ENCODE peak calls at places on chromosomes 3 and 15, in five cellular contexts. T is GM12864, N is dorsolateral prefrontal cortex, Y is mucosa of descending colon, K is neural crest cell. O is an unnamed sample.
A peak's percentile ranks its signal among the peaks of the same experiment; 100 is the strongest.

GRCh38 chr15:58380280-58380945 is 51.4 kb upstream of the LIPC start:
- DNase-seq in Y (no peak), K (no peak), T (no peak), N (no peak), O (no peak)

GRCh38 chr3:32675650-32676049 is 9.3 kb upstream of the CNOT10 start:
- DNase-seq in T (no peak), Y (no peak), K (no peak), N (no peak), O (no peak)

GRCh38 chr3:42101048-42101447 is 9.9 kb downstream of the TRAK1 start:
- DNase-seq in Y (no peak), K (no peak), T (no peak), N (no peak), O (peak; percentile 60)

GRCh38 chr3:13655074-13655913 is 106.4 kb downstream of the FBLN2 start:
- DNase-seq in K (peak; percentile 84), T (no peak), N (no peak), Y (peak; percentile 46), O (no peak)

GRCh38 chr3:56773588-56774330 is 28.0 kb downstream of the ARHGEF3 start:
- DNase-seq in N (no peak), Y (no peak), K (no peak), T (no peak), O (no peak)

GRCh38 chr15:100169615-100170279 is 172.0 kb downstream of the ADAMTS17 start:
- DNase-seq in T (no peak), Y (no peak), K (no peak), N (no peak), O (no peak)

GRCh38 chr15:74529911-74530310 is 11.1 kb upstream of the ARID3B start:
- DNase-seq in K (no peak), N (no peak), T (no peak), Y (no peak), O (no peak)

GRCh38 chr15:84750583-84751092 is 2.2 kb downstream of the ZNF592 start:
- DNase-seq in K (no peak), N (no peak), T (no peak), Y (no peak), O (no peak)

GRCh38 chr3:170423001-170423615 is 4.4 kb downstream of the CLDN11 start:
- DNase-seq in T (no peak), Y (no peak), K (no peak), N (no peak), O (no peak)

GRCh38 chr3:126481808-126482502 is 6.3 kb upstream of the ZXDC start:
- DNase-seq in N (no peak), Y (peak; percentile 74), T (no peak), K (no peak), O (no peak)

GRCh38 chr3:71998995-71999673 is 214.2 kb upstream of the PROK2 start:
- DNase-seq in Y (no peak), K (no peak), N (peak; percentile 47), T (no peak), O (peak; percentile 98)

GRCh38 chr3:79140718-79141117 is 627.1 kb downstream of the ROBO1 start:
- DNase-seq in T (no peak), Y (no peak), N (no peak), K (no peak), O (peak; percentile 7)

GRCh38 chr3:170978335-170978745 is 48.2 kb downstream of the SLC2A2 start:
- DNase-seq in T (no peak), K (no peak), Y (no peak), N (no peak), O (no peak)

GRCh38 chr15:92753591-92753990 is 98.0 kb upstream of the FAM174B start:
- DNase-seq in K (no peak), T (no peak), N (no peak), Y (no peak), O (no peak)

GRCh38 chr3:21942328-21942727 is 191.3 kb upstream of the ZNF385D start:
- DNase-seq in N (no peak), T (no peak), Y (no peak), K (no peak), O (peak; percentile 74)

GRCh38 chr3:112604536-112604935 is 36.4 kb downstream of the CCDC80 start:
- DNase-seq in T (no peak), N (no peak), K (no peak), Y (no peak), O (peak; percentile 86)

GRCh38 chr15:59976480-59976879 is 27.6 kb upstream of the FOXB1 start:
- DNase-seq in T (peak; percentile 7), K (no peak), Y (no peak), N (no peak), O (no peak)

GRCh38 chr3:15805756-15806266 is 8.0 kb upstream of the ANKRD28 start:
- DNase-seq in N (no peak), Y (no peak), T (peak; percentile 84), K (no peak), O (peak; percentile 53)

GRCh38 chr3:132161608-132162007 is 126.8 kb upstream of the CPNE4 start:
- DNase-seq in T (no peak), K (no peak), N (no peak), Y (no peak), O (no peak)

GRCh38 chr3:129349791-129350190 is 71.1 kb downstream of the HMCES start:
- DNase-seq in K (no peak), T (no peak), N (no peak), Y (no peak), O (no peak)

GRCh38 chr3:129352650-129353588 is 74.2 kb downstream of the HMCES start:
- DNase-seq in N (no peak), Y (no peak), K (no peak), T (no peak), O (no peak)

GRCh38 chr3:129348734-129349133 is 70.1 kb downstream of the HMCES start:
- DNase-seq in T (no peak), Y (no peak), K (no peak), N (no peak), O (no peak)

GRCh38 chr3:129353589-129353941 is 74.9 kb downstream of the EFCAB12 start:
- DNase-seq in K (no peak), N (no peak), T (no peak), Y (no peak), O (no peak)

DNA sequence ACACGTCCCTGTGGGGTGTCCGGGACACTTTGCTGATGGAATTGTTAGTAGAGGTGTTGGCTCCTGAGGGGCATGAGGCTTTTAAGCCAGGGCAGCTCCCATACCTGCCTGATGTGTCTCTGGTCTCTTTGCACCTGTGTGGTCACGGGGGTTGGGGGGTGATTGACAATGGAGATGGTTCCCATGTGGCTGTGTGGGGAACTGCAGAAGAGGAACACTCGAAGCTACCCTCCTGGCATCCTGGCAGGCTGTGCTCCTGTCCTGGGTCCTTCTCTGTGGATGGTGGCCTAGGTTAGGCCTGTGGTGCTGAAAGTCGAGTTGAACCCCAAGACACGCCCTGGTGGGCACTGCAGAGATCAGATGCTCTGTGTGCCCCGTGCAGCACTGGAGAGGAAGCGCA is 73.4 kb downstream of the HMCES start:
- DNase-seq in K (no peak), Y (no peak), T (no peak), N (no peak), O (no peak)
- TF ChIP-seq CTCF in K (peak; percentile 33), Y (no peak), T (peak; percentile 67), N (no peak), O (no peak)

DNA sequence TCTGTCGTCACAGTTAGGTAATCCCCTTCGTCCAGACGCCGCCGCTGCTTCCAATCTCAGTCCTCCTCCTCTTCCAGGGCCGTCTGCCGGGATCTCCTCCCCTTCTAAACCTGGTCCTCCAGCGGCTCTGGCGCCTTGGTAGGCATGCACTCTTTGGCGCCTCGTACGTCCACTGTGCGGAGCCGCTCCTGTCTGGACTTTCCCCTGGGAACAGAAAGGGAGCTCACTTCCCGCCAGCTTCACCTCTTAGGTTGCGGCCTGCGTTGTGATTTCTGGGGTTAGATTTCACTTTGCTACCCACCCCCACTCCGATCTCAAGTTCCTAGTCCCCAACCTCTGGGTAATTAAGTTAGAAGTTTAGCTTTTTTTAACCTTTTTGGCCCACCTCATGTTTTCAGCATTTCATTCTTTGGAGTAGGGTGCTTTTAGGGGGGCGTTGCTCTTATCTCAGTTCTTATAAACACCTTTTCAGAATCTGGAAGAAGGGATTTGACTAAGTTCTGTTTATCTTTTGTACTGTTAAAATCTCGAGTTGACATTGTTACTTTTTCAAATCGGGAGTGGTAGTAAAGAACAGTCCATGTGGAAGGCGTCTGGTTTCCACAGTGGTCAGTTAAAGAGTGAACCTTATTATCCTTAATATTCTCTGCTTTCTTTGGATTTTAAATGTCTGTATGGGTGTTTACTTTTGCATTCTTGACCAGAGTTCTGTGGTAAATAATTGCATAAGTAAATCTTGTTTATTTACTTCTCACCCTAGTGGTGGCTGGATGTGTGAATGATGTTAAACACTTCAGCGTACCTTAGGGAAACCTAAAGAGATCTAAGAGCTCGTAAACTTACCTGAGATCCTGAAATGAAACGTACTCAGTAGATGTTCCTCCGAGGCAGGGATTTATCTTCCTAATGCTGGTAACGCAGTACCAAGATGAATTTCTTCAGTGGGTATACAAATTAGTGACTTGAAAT is 611 bp downstream of the CTDSPL2 start:
- DNase-seq in N (no peak), K (no peak), T (peak; percentile 5), Y (no peak), O (no peak)
- TF ChIP-seq CTCF in N (no peak), K (peak; percentile 53), T (peak; percentile 1), Y (no peak), O (no peak)

GRCh38 chr15:66481107-66481856 is 16.3 kb downstream of the SNAPC5 start:
- DNase-seq in N (no peak), T (no peak), K (no peak), Y (no peak), O (no peak)
- TF ChIP-seq CTCF in N (no peak), T (no peak), K (no peak), Y (no peak), O (no peak)

DNA sequence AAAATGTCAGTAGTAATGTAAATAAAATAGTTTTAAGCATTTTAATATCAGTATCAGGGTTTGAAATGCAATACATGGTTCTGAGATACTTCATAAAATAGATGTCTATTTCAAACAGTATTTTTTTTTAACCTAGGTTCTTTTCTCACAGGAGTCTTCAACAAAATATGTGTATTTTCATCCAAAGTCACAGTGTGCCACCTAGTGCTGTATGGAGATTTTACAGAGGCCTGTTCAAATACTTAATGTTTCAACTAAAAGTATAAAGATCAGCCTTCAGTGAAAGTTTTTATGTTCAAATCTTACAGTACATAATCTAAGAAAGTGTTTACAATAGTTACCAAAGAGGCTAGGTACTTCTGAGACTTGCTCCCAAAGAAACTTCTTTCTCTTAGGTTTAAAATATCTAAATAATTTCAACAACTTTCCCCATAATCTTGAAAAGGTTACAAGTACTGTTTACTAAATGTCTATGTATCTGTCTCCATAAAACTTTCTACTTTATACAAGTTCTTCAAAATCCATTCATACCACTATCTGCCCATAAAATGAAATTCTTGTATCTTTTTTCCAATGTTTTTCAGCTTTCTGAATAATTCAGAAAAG is 38.3 kb downstream of the SCAPER start:
- DNase-seq in N (no peak), Y (no peak), K (peak; percentile 5), T (no peak), O (peak; percentile 10)
- TF ChIP-seq CTCF in N (peak; percentile 68), Y (peak; percentile 15), K (peak; percentile 71), T (peak; percentile 30), O (peak; percentile 43)

DNA sequence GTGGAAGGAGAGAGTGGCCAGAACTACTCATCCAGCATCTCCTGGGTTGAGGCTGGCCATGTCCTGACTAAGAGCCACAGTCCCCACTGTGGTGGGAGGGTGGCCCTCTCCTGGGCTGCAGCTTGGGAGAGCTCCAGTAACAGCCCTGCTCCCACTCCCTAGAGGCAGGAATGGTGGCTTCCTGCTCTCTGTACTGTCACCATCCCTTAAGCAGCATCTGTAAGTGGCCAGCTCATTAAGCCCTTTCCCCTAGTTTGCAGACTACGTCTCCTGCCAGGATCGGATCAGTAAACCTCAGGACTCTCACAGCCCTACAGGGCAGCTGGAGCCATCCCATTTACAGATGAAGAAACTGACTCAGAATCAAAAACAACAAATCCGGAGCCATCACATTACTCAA is 30.5 kb downstream of the DNAJB8 start:
- DNase-seq in N (no peak), Y (no peak), K (no peak), T (no peak), O (no peak)
- TF ChIP-seq CTCF in N (no peak), Y (no peak), K (no peak), T (no peak), O (no peak)

O was measured in AG04449.